ENCODE peak calls at places on chromosomes 11 and 22, in six cellular contexts. One of them, this sample, is unnamed.

GRCh38 chr11:74276581-74276980 is 34.9 kb downstream of the P4HA3 start:
- DNase-seq in fibroblast of the aortic adventitia: peak; percentile 62
- DNase-seq in AG10803: peak; percentile 67
- DNase-seq in ELR: peak; percentile 35
- DNase-seq in H9: no peak
- DNase-seq in ureter: no peak
- DNase-seq in this sample: peak; percentile 84

GRCh38 chr22:19550382-19550781 is 26.2 kb upstream of the CLDN5 start:
- DNase-seq in fibroblast of the aortic adventitia: no peak
- DNase-seq in AG10803: no peak
- DNase-seq in ELR: no peak
- DNase-seq in H9: no peak
- DNase-seq in ureter: no peak
- DNase-seq in this sample: no peak

GRCh38 chr11:62601114-62601363 is 626 bp downstream of the MTA2 start:
- DNase-seq in fibroblast of the aortic adventitia: no peak
- DNase-seq in AG10803: peak; percentile 29
- DNase-seq in ELR: peak; percentile 51
- DNase-seq in H9: no peak
- DNase-seq in ureter: peak; percentile 75
- DNase-seq in this sample: peak; percentile 55

GRCh38 chr22:44298331-44299087 is 14.2 kb downstream of the SHISAL1 start:
- DNase-seq in fibroblast of the aortic adventitia: no peak
- DNase-seq in AG10803: no peak
- DNase-seq in ELR: no peak
- DNase-seq in H9: no peak
- DNase-seq in ureter: no peak
- DNase-seq in this sample: no peak

GRCh38 chr22:23251445-23252093 is 71.3 kb downstream of the BCR start:
- DNase-seq in fibroblast of the aortic adventitia: peak; percentile 41
- DNase-seq in AG10803: peak; percentile 43
- DNase-seq in ELR: peak; percentile 49
- DNase-seq in H9: no peak
- DNase-seq in ureter: no peak
- DNase-seq in this sample: peak; percentile 74

GRCh38 chr11:44948155-44948554 is 2.5 kb downstream of the TP53I11 start:
- DNase-seq in fibroblast of the aortic adventitia: no peak
- DNase-seq in AG10803: no peak
- DNase-seq in ELR: no peak
- DNase-seq in H9: no peak
- DNase-seq in ureter: no peak
- DNase-seq in this sample: no peak

GRCh38 chr22:33018232-33018864 is 39.8 kb downstream of the SYN3 start:
- DNase-seq in fibroblast of the aortic adventitia: peak; percentile 47
- DNase-seq in AG10803: peak; percentile 40
- DNase-seq in ELR: peak; percentile 47
- DNase-seq in H9: peak; percentile 78
- DNase-seq in ureter: no peak
- DNase-seq in this sample: peak; percentile 65

GRCh38 chr11:2586091-2586792 is 113.6 kb downstream of the KCNQ1OT1 start:
- DNase-seq in fibroblast of the aortic adventitia: no peak
- DNase-seq in AG10803: no peak
- DNase-seq in ELR: no peak
- DNase-seq in H9: peak; percentile 14
- DNase-seq in ureter: peak; percentile 39
- DNase-seq in this sample: no peak